ENCODE peak calls at places on chromosomes 12 and 14, in eight cellular contexts. G is lower lobe of right lung; C is naive thymus-derived CD8-positive, alpha-beta T cell; J is activated CD8-positive, alpha-beta T cell treated with anti-CD3 and anti-CD28 coated beads, Interleukin-2, amount 10 ng/mL, durations not matched to agents 7 days and 5 days; T is activated naive CD8-positive, alpha-beta T cell treated with anti-CD3 and anti-CD28 coated beads, Interleukin-2, amount 50 U/mL, for 24 hours; L is Right ventricle myocardium inferior; Q is T-helper 17 cell; Y is HepG2. I is an unnamed sample.

GRCh38 chr14:24700511-24700910 is 66.5 kb upstream of the GZMB start:
- ATAC-seq in G (no peak), C (no peak), J (no peak), T (no peak), L (no peak), Q (no peak), Y (no peak), I (no peak)

GRCh38 chr14:102784892-102785597 is 7.8 kb downstream of the TRAF3 start:
- ATAC-seq in G (peak), C (no peak), J (no peak), T (peak), L (no peak), Q (peak), Y (no peak), I (no peak)

GRCh38 chr12:27820564-27820963 is 40.5 kb upstream of the MANSC4 start:
- ATAC-seq in G (no peak), C (no peak), J (no peak), T (no peak), L (no peak), Q (no peak), Y (no peak), I (no peak)

GRCh38 chr14:76257842-76258397 is 106.2 kb downstream of the GPATCH2L start:
- ATAC-seq in G (no peak), C (no peak), J (no peak), T (no peak), L (no peak), Q (no peak), Y (no peak), I (no peak)

GRCh38 chr12:117816-118345 is 51.3 kb downstream of the IQSEC3 start:
- ATAC-seq in G (peak), C (no peak), J (no peak), T (no peak), L (no peak), Q (no peak), Y (no peak), I (no peak)

GRCh38 chr14:63273717-63274673 is 44.7 kb downstream of the GPHB5 start:
- ATAC-seq in G (peak), C (no peak), J (no peak), T (no peak), L (peak), Q (no peak), Y (no peak), I (peak)

GRCh38 chr14:38105106-38105702 is 102.5 kb upstream of the SSTR1 start:
- ATAC-seq in G (no peak), C (no peak), J (no peak), T (no peak), L (no peak), Q (no peak), Y (no peak), I (no peak)

GRCh38 chr12:74922117-74922516 is 287.5 kb downstream of the KCNC2 start:
- ATAC-seq in G (peak), C (no peak), J (no peak), T (no peak), L (no peak), Q (no peak), Y (no peak), I (peak)

GRCh38 chr14:91858536-91859275 is 8.6 kb downstream of the TC2N start:
- ATAC-seq in G (peak), C (no peak), J (peak), T (peak), L (peak), Q (peak), Y (peak), I (peak)

GRCh38 chr14:23569443-23570151 is 2.0 kb upstream of the AP1G2 start:
- ATAC-seq in G (no peak), C (no peak), J (no peak), T (no peak), L (no peak), Q (no peak), Y (peak), I (no peak)

GRCh38 chr12:116332705-116333380 is 55.4 kb upstream of the MED13L start:
- ATAC-seq in G (peak), C (no peak), J (no peak), T (no peak), L (no peak), Q (no peak), Y (no peak), I (no peak)

GRCh38 chr12:5369298-5369697 is 62.6 kb upstream of the NTF3 start:
- ATAC-seq in G (no peak), C (no peak), J (no peak), T (no peak), L (no peak), Q (no peak), Y (no peak), I (no peak)

GRCh38 chr12:94874086-94874985 is 129.2 kb downstream of the NDUFA12 start:
- ATAC-seq in G (peak), C (no peak), J (no peak), T (no peak), L (no peak), Q (no peak), Y (no peak), I (no peak)

GRCh38 chr12:31647106-31647505 is 12.4 kb upstream of the ETFBKMT start:
- ATAC-seq in G (no peak), C (no peak), J (no peak), T (no peak), L (no peak), Q (no peak), Y (no peak), I (no peak)